ENCODE peak calls at places on chromosome 12, in six cellular contexts. One of them, this sample, is unnamed.

GRCh38 chr12:124364543-124364942 is 69.7 kb downstream of the RFLNA start:
- DNase-seq in stimulated activated CD4-positive, alpha-beta T cell treated with anti-CD3 and anti-CD28 coated beads, Interleukin-4, amount 100 ng/mL, for 48 hours: no peak
- DNase-seq in lower leg skin: no peak
- DNase-seq in H9: no peak
- DNase-seq in activated effector memory CD4-positive, alpha-beta T cell treated with anti-CD3 and anti-CD28 coated beads, Interleukin-2, amount 50 U/mL, for 16 hours: no peak
- DNase-seq in Panc1: no peak
- DNase-seq in this sample: no peak

GRCh38 chr12:11576104-11576503 is 73.4 kb upstream of the ETV6 start:
- DNase-seq in stimulated activated CD4-positive, alpha-beta T cell treated with anti-CD3 and anti-CD28 coated beads, Interleukin-4, amount 100 ng/mL, for 48 hours: peak; percentile 23
- DNase-seq in lower leg skin: no peak
- DNase-seq in H9: no peak
- DNase-seq in activated effector memory CD4-positive, alpha-beta T cell treated with anti-CD3 and anti-CD28 coated beads, Interleukin-2, amount 50 U/mL, for 16 hours: no peak
- DNase-seq in Panc1: no peak
- DNase-seq in this sample: no peak

GRCh38 chr12:6790496-6791150 is 1.3 kb downstream of the CD4 start:
- DNase-seq in stimulated activated CD4-positive, alpha-beta T cell treated with anti-CD3 and anti-CD28 coated beads, Interleukin-4, amount 100 ng/mL, for 48 hours: no peak
- DNase-seq in lower leg skin: no peak
- DNase-seq in H9: no peak
- DNase-seq in activated effector memory CD4-positive, alpha-beta T cell treated with anti-CD3 and anti-CD28 coated beads, Interleukin-2, amount 50 U/mL, for 16 hours: peak; percentile 83
- DNase-seq in Panc1: no peak
- DNase-seq in this sample: peak; percentile 45

GRCh38 chr12:63846249-63846967 is 1.9 kb downstream of the SRGAP1 start:
- DNase-seq in stimulated activated CD4-positive, alpha-beta T cell treated with anti-CD3 and anti-CD28 coated beads, Interleukin-4, amount 100 ng/mL, for 48 hours: no peak
- DNase-seq in lower leg skin: no peak
- DNase-seq in H9: no peak
- DNase-seq in activated effector memory CD4-positive, alpha-beta T cell treated with anti-CD3 and anti-CD28 coated beads, Interleukin-2, amount 50 U/mL, for 16 hours: no peak
- DNase-seq in Panc1: no peak
- DNase-seq in this sample: no peak

GRCh38 chr12:88185988-88186387 is 43.9 kb downstream of the TMTC3 start:
- DNase-seq in stimulated activated CD4-positive, alpha-beta T cell treated with anti-CD3 and anti-CD28 coated beads, Interleukin-4, amount 100 ng/mL, for 48 hours: no peak
- DNase-seq in lower leg skin: no peak
- DNase-seq in H9: no peak
- DNase-seq in activated effector memory CD4-positive, alpha-beta T cell treated with anti-CD3 and anti-CD28 coated beads, Interleukin-2, amount 50 U/mL, for 16 hours: no peak
- DNase-seq in Panc1: no peak
- DNase-seq in this sample: no peak

GRCh38 chr12:78403681-78404080 is 460.9 kb upstream of the SYT1 start:
- DNase-seq in stimulated activated CD4-positive, alpha-beta T cell treated with anti-CD3 and anti-CD28 coated beads, Interleukin-4, amount 100 ng/mL, for 48 hours: no peak
- DNase-seq in lower leg skin: no peak
- DNase-seq in H9: no peak
- DNase-seq in activated effector memory CD4-positive, alpha-beta T cell treated with anti-CD3 and anti-CD28 coated beads, Interleukin-2, amount 50 U/mL, for 16 hours: no peak
- DNase-seq in Panc1: no peak
- DNase-seq in this sample: no peak

GRCh38 chr12:119868992-119869391 is 8.1 kb downstream of the CIT start:
- DNase-seq in stimulated activated CD4-positive, alpha-beta T cell treated with anti-CD3 and anti-CD28 coated beads, Interleukin-4, amount 100 ng/mL, for 48 hours: no peak
- DNase-seq in lower leg skin: no peak
- DNase-seq in H9: no peak
- DNase-seq in activated effector memory CD4-positive, alpha-beta T cell treated with anti-CD3 and anti-CD28 coated beads, Interleukin-2, amount 50 U/mL, for 16 hours: no peak
- DNase-seq in Panc1: no peak
- DNase-seq in this sample: peak; percentile 20

GRCh38 chr12:112971248-112971647 is 7.1 kb upstream of the OAS2 start:
- DNase-seq in stimulated activated CD4-positive, alpha-beta T cell treated with anti-CD3 and anti-CD28 coated beads, Interleukin-4, amount 100 ng/mL, for 48 hours: no peak
- DNase-seq in lower leg skin: no peak
- DNase-seq in H9: no peak
- DNase-seq in activated effector memory CD4-positive, alpha-beta T cell treated with anti-CD3 and anti-CD28 coated beads, Interleukin-2, amount 50 U/mL, for 16 hours: no peak
- DNase-seq in Panc1: no peak
- DNase-seq in this sample: no peak

GRCh38 chr12:58176296-58176869 is 235.0 kb downstream of the ATP23 start:
- DNase-seq in stimulated activated CD4-positive, alpha-beta T cell treated with anti-CD3 and anti-CD28 coated beads, Interleukin-4, amount 100 ng/mL, for 48 hours: peak; percentile 11
- DNase-seq in lower leg skin: no peak
- DNase-seq in H9: peak; percentile 83
- DNase-seq in activated effector memory CD4-positive, alpha-beta T cell treated with anti-CD3 and anti-CD28 coated beads, Interleukin-2, amount 50 U/mL, for 16 hours: no peak
- DNase-seq in Panc1: peak; percentile 8
- DNase-seq in this sample: no peak

GRCh38 chr12:48788852-48789775 is at the start of gene ADCY6:
- DNase-seq in stimulated activated CD4-positive, alpha-beta T cell treated with anti-CD3 and anti-CD28 coated beads, Interleukin-4, amount 100 ng/mL, for 48 hours: no peak
- DNase-seq in lower leg skin: peak; percentile 95
- DNase-seq in H9: peak; percentile 86
- DNase-seq in activated effector memory CD4-positive, alpha-beta T cell treated with anti-CD3 and anti-CD28 coated beads, Interleukin-2, amount 50 U/mL, for 16 hours: no peak
- DNase-seq in Panc1: no peak
- DNase-seq in this sample: no peak

GRCh38 chr12:68913682-68914081 is 19.3 kb downstream of the CPM start:
- DNase-seq in stimulated activated CD4-positive, alpha-beta T cell treated with anti-CD3 and anti-CD28 coated beads, Interleukin-4, amount 100 ng/mL, for 48 hours: no peak
- DNase-seq in lower leg skin: no peak
- DNase-seq in H9: no peak
- DNase-seq in activated effector memory CD4-positive, alpha-beta T cell treated with anti-CD3 and anti-CD28 coated beads, Interleukin-2, amount 50 U/mL, for 16 hours: no peak
- DNase-seq in Panc1: no peak
- DNase-seq in this sample: no peak

GRCh38 chr12:81668475-81668874 is 90.7 kb downstream of the PPFIA2 start:
- DNase-seq in stimulated activated CD4-positive, alpha-beta T cell treated with anti-CD3 and anti-CD28 coated beads, Interleukin-4, amount 100 ng/mL, for 48 hours: peak; percentile 12
- DNase-seq in lower leg skin: no peak
- DNase-seq in H9: no peak
- DNase-seq in activated effector memory CD4-positive, alpha-beta T cell treated with anti-CD3 and anti-CD28 coated beads, Interleukin-2, amount 50 U/mL, for 16 hours: no peak
- DNase-seq in Panc1: no peak
- DNase-seq in this sample: no peak

GRCh38 chr12:113066806-113067400 is 10.4 kb downstream of the DTX1 start:
- DNase-seq in stimulated activated CD4-positive, alpha-beta T cell treated with anti-CD3 and anti-CD28 coated beads, Interleukin-4, amount 100 ng/mL, for 48 hours: no peak
- DNase-seq in lower leg skin: no peak
- DNase-seq in H9: peak; percentile 51
- DNase-seq in activated effector memory CD4-positive, alpha-beta T cell treated with anti-CD3 and anti-CD28 coated beads, Interleukin-2, amount 50 U/mL, for 16 hours: no peak
- DNase-seq in Panc1: no peak
- DNase-seq in this sample: no peak

GRCh38 chr12:71125515-71125914 is 32.3 kb downstream of the TSPAN8 start:
- DNase-seq in stimulated activated CD4-positive, alpha-beta T cell treated with anti-CD3 and anti-CD28 coated beads, Interleukin-4, amount 100 ng/mL, for 48 hours: no peak
- DNase-seq in lower leg skin: no peak
- DNase-seq in H9: no peak
- DNase-seq in activated effector memory CD4-positive, alpha-beta T cell treated with anti-CD3 and anti-CD28 coated beads, Interleukin-2, amount 50 U/mL, for 16 hours: no peak
- DNase-seq in Panc1: no peak
- DNase-seq in this sample: no peak

GRCh38 chr12:81206425-81206824 is 128.5 kb downstream of the ACSS3 start:
- DNase-seq in stimulated activated CD4-positive, alpha-beta T cell treated with anti-CD3 and anti-CD28 coated beads, Interleukin-4, amount 100 ng/mL, for 48 hours: no peak
- DNase-seq in lower leg skin: no peak
- DNase-seq in H9: no peak
- DNase-seq in activated effector memory CD4-positive, alpha-beta T cell treated with anti-CD3 and anti-CD28 coated beads, Interleukin-2, amount 50 U/mL, for 16 hours: no peak
- DNase-seq in Panc1: no peak
- DNase-seq in this sample: no peak

GRCh38 chr12:93722757-93723567 is 45.8 kb downstream of the CRADD start:
- DNase-seq in stimulated activated CD4-positive, alpha-beta T cell treated with anti-CD3 and anti-CD28 coated beads, Interleukin-4, amount 100 ng/mL, for 48 hours: no peak
- DNase-seq in lower leg skin: no peak
- DNase-seq in H9: no peak
- DNase-seq in activated effector memory CD4-positive, alpha-beta T cell treated with anti-CD3 and anti-CD28 coated beads, Interleukin-2, amount 50 U/mL, for 16 hours: no peak
- DNase-seq in Panc1: no peak
- DNase-seq in this sample: no peak

GRCh38 chr12:7093892-7094291 is 1.6 kb upstream of the C1R start:
- DNase-seq in stimulated activated CD4-positive, alpha-beta T cell treated with anti-CD3 and anti-CD28 coated beads, Interleukin-4, amount 100 ng/mL, for 48 hours: no peak
- DNase-seq in lower leg skin: peak; percentile 87
- DNase-seq in H9: no peak
- DNase-seq in activated effector memory CD4-positive, alpha-beta T cell treated with anti-CD3 and anti-CD28 coated beads, Interleukin-2, amount 50 U/mL, for 16 hours: peak; percentile 34
- DNase-seq in Panc1: no peak
- DNase-seq in this sample: no peak

This sample was measured in CD4-positive, CD25-positive, alpha-beta regulatory T cell.